ENCODE peak calls at places on chromosomes 13 and 19, in seven cellular contexts. W is activated naive CD8-positive, alpha-beta T cell treated with anti-CD3 and anti-CD28 coated beads for 36 hours; B is RPMI7951; K is omental fat pad; Y is HT-29; P is HCT116; I is BJ. V is an unnamed sample.

GRCh38 chr13:51644649-51645048 is 60.4 kb downstream of the WDFY2 start:
- DNase-seq in P (no peak), W (no peak), K (no peak), B (peak), Y (no peak), I (no peak), V (no peak)

GRCh38 chr19:14073925-14074838 is 1.6 kb downstream of the MISP3 start:
- DNase-seq in K (peak), W (no peak), P (no peak), B (peak), Y (peak), I (no peak), V (no peak)

GRCh38 chr13:20702945-20703784 is at the start of gene IL17D:
- DNase-seq in P (no peak), W (peak), Y (peak), K (no peak), B (no peak), I (no peak), V (peak)

GRCh38 chr19:43997631-43998290 is 5.0 kb upstream of the ZNF230 start:
- DNase-seq in I (no peak), W (no peak), B (peak), P (no peak), K (no peak), Y (no peak), V (no peak)

GRCh38 chr13:113734099-113734825 is 24.8 kb upstream of the TMEM255B start:
- DNase-seq in B (no peak), I (no peak), P (no peak), Y (no peak), K (no peak), W (no peak), V (no peak)

GRCh38 chr13:51523082-51523518 is 61.2 kb upstream of the WDFY2 start:
- DNase-seq in K (no peak), I (no peak), P (no peak), Y (no peak), W (peak), B (peak), V (no peak)

GRCh38 chr19:45769821-45770191 is 754 bp upstream of the SIX5 start:
- DNase-seq in P (no peak), W (no peak), B (no peak), K (no peak), I (no peak), Y (peak), V (no peak)

GRCh38 chr13:59422646-59423045 is 741.1 kb downstream of the DIAPH3 start:
- DNase-seq in I (no peak), W (no peak), P (no peak), Y (no peak), B (no peak), K (no peak), V (no peak)

GRCh38 chr13:66887088-66887487 is 343.0 kb downstream of the PCDH9 start:
- DNase-seq in W (no peak), I (peak), B (no peak), Y (no peak), P (no peak), K (no peak), V (no peak)

GRCh38 chr19:35529241-35530218 is 1.4 kb upstream of the SBSN start:
- DNase-seq in Y (no peak), W (no peak), K (no peak), B (no peak), I (no peak), P (no peak), V (no peak)

GRCh38 chr13:20977394-20977793 is 74.8 kb upstream of the XPO4 start:
- DNase-seq in I (no peak), B (no peak), Y (no peak), P (no peak), K (no peak), W (no peak), V (no peak)

GRCh38 chr19:44904426-44904994 is 1.1 kb upstream of the APOE start:
- DNase-seq in W (no peak), Y (peak), K (no peak), P (no peak), I (no peak), B (no peak), V (no peak)

GRCh38 chr19:23098286-23098685 is 18.5 kb upstream of the ZNF730 start:
- DNase-seq in W (no peak), Y (no peak), I (no peak), K (no peak), P (no peak), B (no peak), V (no peak)

GRCh38 chr13:30388401-30389283 is 33.7 kb upstream of the UBE2L5 start:
- DNase-seq in P (no peak), K (no peak), W (no peak), Y (no peak), B (no peak), I (no peak), V (no peak)

GRCh38 chr19:42628411-42629135 is 33.8 kb upstream of the CEACAM8 start:
- DNase-seq in K (no peak), B (peak), Y (no peak), P (no peak), I (no peak), W (peak), V (no peak)

GRCh38 chr13:93411281-93411680 is 184.7 kb downstream of the GPC6 start:
- DNase-seq in K (no peak), B (no peak), Y (no peak), W (no peak), I (no peak), P (no peak), V (no peak)

GRCh38 chr13:19861762-19862161 is 1.7 kb downstream of the ZMYM5 start:
- DNase-seq in I (no peak), P (no peak), K (no peak), B (no peak), Y (no peak), W (no peak), V (no peak)

GRCh38 chr13:55302568-55302967 is 1838.2 kb upstream of the PRR20A start:
- DNase-seq in Y (no peak), B (no peak), I (no peak), K (no peak), P (no peak), W (no peak), V (no peak)

GRCh38 chr19:9914315-9915207 is 21.8 kb downstream of the OLFM2 start:
- DNase-seq in Y (peak), W (peak), P (peak), I (no peak), K (peak), B (peak), V (peak)

GRCh38 chr13:30829145-30829544 is 76.9 kb upstream of the MEDAG start:
- DNase-seq in B (peak), K (no peak), I (no peak), Y (peak), W (no peak), P (peak), V (peak)

GRCh38 chr19:13082192-13083007 is 20.3 kb downstream of the LYL1 start:
- DNase-seq in B (peak), I (no peak), K (no peak), P (no peak), W (no peak), Y (no peak), V (peak)

GRCh38 chr13:84821261-84821660 is 939.0 kb upstream of the SLITRK1 start:
- DNase-seq in K (no peak), B (no peak), W (no peak), Y (no peak), P (no peak), I (no peak), V (no peak)

GRCh38 chr13:43054803-43055802 is 31.7 kb downstream of the DNAJC15 start:
- DNase-seq in W (peak), I (no peak), B (peak), P (no peak), K (no peak), Y (peak), V (no peak)

V was measured in 8988T.